ENCODE peak calls at places on chromosomes 16 and 17, in ten cellular contexts. One of them, this sample, is unnamed.
A peak's percentile ranks its signal among the peaks of the same experiment; 100 is the strongest.

GRCh38 chr17:76772842-76773521 is 35.1 kb downstream of the MFSD11 start:
- DNase-seq in PC-3: peak; percentile 85
- DNase-seq in IMR-90: peak; percentile 70
- DNase-seq in keratinocyte: peak; percentile 26
- DNase-seq in SK-N-MC: peak; percentile 50
- DNase-seq in SK-N-SH: peak; percentile 64
- DNase-seq in K562: no peak
- DNase-seq in DND-41: peak; percentile 78
- DNase-seq in colonic mucosa: no peak
- DNase-seq in mammary epithelial cell: peak; percentile 80
- DNase-seq in this sample: peak; percentile 65

GRCh38 chr16:9050102-9050830 is 41.2 kb upstream of the HAPSTR1 start:
- DNase-seq in PC-3: peak; percentile 14
- DNase-seq in IMR-90: peak; percentile 16
- DNase-seq in keratinocyte: no peak
- DNase-seq in SK-N-MC: no peak
- DNase-seq in SK-N-SH: peak; percentile 22
- DNase-seq in K562: peak; percentile 64
- DNase-seq in DND-41: peak; percentile 16
- DNase-seq in colonic mucosa: no peak
- DNase-seq in mammary epithelial cell: no peak
- DNase-seq in this sample: peak; percentile 61

GRCh38 chr16:74073471-74073870 is 223.1 kb upstream of the PSMD7 start:
- DNase-seq in PC-3: no peak
- DNase-seq in IMR-90: peak; percentile 8
- DNase-seq in keratinocyte: no peak
- DNase-seq in SK-N-MC: no peak
- DNase-seq in SK-N-SH: no peak
- DNase-seq in K562: no peak
- DNase-seq in DND-41: no peak
- DNase-seq in colonic mucosa: no peak
- DNase-seq in mammary epithelial cell: no peak
- DNase-seq in this sample: no peak

GRCh38 chr17:66952031-66952524 is 12.4 kb upstream of the CACNG4 start:
- DNase-seq in PC-3: peak; percentile 100
- DNase-seq in IMR-90: peak; percentile 97
- DNase-seq in keratinocyte: peak; percentile 97
- DNase-seq in SK-N-MC: no peak
- DNase-seq in SK-N-SH: no peak
- DNase-seq in K562: no peak
- DNase-seq in DND-41: no peak
- DNase-seq in colonic mucosa: no peak
- DNase-seq in mammary epithelial cell: peak; percentile 97
- DNase-seq in this sample: peak; percentile 16

GRCh38 chr16:71923941-71924690 is 28.8 kb downstream of the IST1 start:
- DNase-seq in PC-3: peak; percentile 48
- DNase-seq in IMR-90: no peak
- DNase-seq in keratinocyte: no peak
- DNase-seq in SK-N-MC: no peak
- DNase-seq in SK-N-SH: no peak
- DNase-seq in K562: no peak
- DNase-seq in DND-41: no peak
- DNase-seq in colonic mucosa: no peak
- DNase-seq in mammary epithelial cell: no peak
- DNase-seq in this sample: no peak

GRCh38 chr16:67111951-67112444 is 2.3 kb downstream of the PHAF1 start:
- DNase-seq in PC-3: no peak
- DNase-seq in IMR-90: no peak
- DNase-seq in keratinocyte: no peak
- DNase-seq in SK-N-MC: no peak
- DNase-seq in SK-N-SH: no peak
- DNase-seq in K562: no peak
- DNase-seq in DND-41: no peak
- DNase-seq in colonic mucosa: no peak
- DNase-seq in mammary epithelial cell: no peak
- DNase-seq in this sample: no peak

GRCh38 chr16:2924901-2925820 is 13.4 kb downstream of the FLYWCH1 start:
- DNase-seq in PC-3: peak; percentile 27
- DNase-seq in IMR-90: peak; percentile 33
- DNase-seq in keratinocyte: peak; percentile 72
- DNase-seq in SK-N-MC: no peak
- DNase-seq in SK-N-SH: peak; percentile 11
- DNase-seq in K562: no peak
- DNase-seq in DND-41: no peak
- DNase-seq in colonic mucosa: no peak
- DNase-seq in mammary epithelial cell: peak; percentile 78
- DNase-seq in this sample: peak; percentile 85

GRCh38 chr17:41784207-41784744 is 2.2 kb downstream of the JUP start:
- DNase-seq in PC-3: peak; percentile 66
- DNase-seq in IMR-90: peak; percentile 71
- DNase-seq in keratinocyte: no peak
- DNase-seq in SK-N-MC: no peak
- DNase-seq in SK-N-SH: peak; percentile 50
- DNase-seq in K562: peak; percentile 89
- DNase-seq in DND-41: no peak
- DNase-seq in colonic mucosa: peak; percentile 60
- DNase-seq in mammary epithelial cell: peak; percentile 95
- DNase-seq in this sample: peak; percentile 76

GRCh38 chr16:72013389-72013788 is 4.8 kb downstream of the DHODH start:
- DNase-seq in PC-3: no peak
- DNase-seq in IMR-90: peak; percentile 5
- DNase-seq in keratinocyte: peak; percentile 45
- DNase-seq in SK-N-MC: no peak
- DNase-seq in SK-N-SH: no peak
- DNase-seq in K562: peak; percentile 33
- DNase-seq in DND-41: no peak
- DNase-seq in colonic mucosa: no peak
- DNase-seq in mammary epithelial cell: peak; percentile 86
- DNase-seq in this sample: no peak

GRCh38 chr17:78458739-78459335 is 80.4 kb downstream of the PGS1 start:
- DNase-seq in PC-3: no peak
- DNase-seq in IMR-90: no peak
- DNase-seq in keratinocyte: no peak
- DNase-seq in SK-N-MC: no peak
- DNase-seq in SK-N-SH: no peak
- DNase-seq in K562: no peak
- DNase-seq in DND-41: no peak
- DNase-seq in colonic mucosa: no peak
- DNase-seq in mammary epithelial cell: no peak
- DNase-seq in this sample: no peak

GRCh38 chr16:13997933-13998332 is 73.2 kb upstream of the MRTFB start:
- DNase-seq in PC-3: peak; percentile 27
- DNase-seq in IMR-90: no peak
- DNase-seq in keratinocyte: no peak
- DNase-seq in SK-N-MC: no peak
- DNase-seq in SK-N-SH: no peak
- DNase-seq in K562: no peak
- DNase-seq in DND-41: no peak
- DNase-seq in colonic mucosa: peak; percentile 42
- DNase-seq in mammary epithelial cell: peak; percentile 16
- DNase-seq in this sample: no peak

GRCh38 chr16:67349172-67349571 is 22.6 kb downstream of the LRRC36 start:
- DNase-seq in PC-3: peak; percentile 61
- DNase-seq in IMR-90: peak; percentile 44
- DNase-seq in keratinocyte: peak; percentile 1
- DNase-seq in SK-N-MC: no peak
- DNase-seq in SK-N-SH: peak; percentile 33
- DNase-seq in K562: peak; percentile 38
- DNase-seq in DND-41: no peak
- DNase-seq in colonic mucosa: no peak
- DNase-seq in mammary epithelial cell: peak; percentile 20
- DNase-seq in this sample: no peak

GRCh38 chr16:61042736-61043135 is 993.5 kb downstream of the CDH8 start:
- DNase-seq in PC-3: no peak
- DNase-seq in IMR-90: no peak
- DNase-seq in keratinocyte: no peak
- DNase-seq in SK-N-MC: no peak
- DNase-seq in SK-N-SH: no peak
- DNase-seq in K562: no peak
- DNase-seq in DND-41: no peak
- DNase-seq in colonic mucosa: no peak
- DNase-seq in mammary epithelial cell: peak; percentile 1
- DNase-seq in this sample: peak; percentile 73

GRCh38 chr16:31785126-31785525 is 88.5 kb upstream of the ZNF267 start:
- DNase-seq in PC-3: no peak
- DNase-seq in IMR-90: no peak
- DNase-seq in keratinocyte: no peak
- DNase-seq in SK-N-MC: no peak
- DNase-seq in SK-N-SH: no peak
- DNase-seq in K562: no peak
- DNase-seq in DND-41: no peak
- DNase-seq in colonic mucosa: no peak
- DNase-seq in mammary epithelial cell: no peak
- DNase-seq in this sample: no peak

GRCh38 chr17:81858967-81859905 is 1.1 kb downstream of the P4HB start:
- DNase-seq in PC-3: peak; percentile 24
- DNase-seq in IMR-90: no peak
- DNase-seq in keratinocyte: no peak
- DNase-seq in SK-N-MC: no peak
- DNase-seq in SK-N-SH: no peak
- DNase-seq in K562: peak; percentile 8
- DNase-seq in DND-41: no peak
- DNase-seq in colonic mucosa: no peak
- DNase-seq in mammary epithelial cell: no peak
- DNase-seq in this sample: no peak

GRCh38 chr16:69613283-69614154 is 47.8 kb downstream of the NFAT5 start:
- DNase-seq in PC-3: peak; percentile 67
- DNase-seq in IMR-90: peak; percentile 56
- DNase-seq in keratinocyte: peak; percentile 33
- DNase-seq in SK-N-MC: no peak
- DNase-seq in SK-N-SH: no peak
- DNase-seq in K562: no peak
- DNase-seq in DND-41: no peak
- DNase-seq in colonic mucosa: peak; percentile 40
- DNase-seq in mammary epithelial cell: peak; percentile 88
- DNase-seq in this sample: no peak

GRCh38 chr17:42679001-42679491 is 2.3 kb upstream of the PLEKHH3 start:
- DNase-seq in PC-3: peak; percentile 65
- DNase-seq in IMR-90: peak; percentile 39
- DNase-seq in keratinocyte: no peak
- DNase-seq in SK-N-MC: no peak
- DNase-seq in SK-N-SH: no peak
- DNase-seq in K562: peak; percentile 46
- DNase-seq in DND-41: peak; percentile 77
- DNase-seq in colonic mucosa: peak; percentile 75
- DNase-seq in mammary epithelial cell: peak; percentile 48
- DNase-seq in this sample: peak; percentile 63

DNA sequence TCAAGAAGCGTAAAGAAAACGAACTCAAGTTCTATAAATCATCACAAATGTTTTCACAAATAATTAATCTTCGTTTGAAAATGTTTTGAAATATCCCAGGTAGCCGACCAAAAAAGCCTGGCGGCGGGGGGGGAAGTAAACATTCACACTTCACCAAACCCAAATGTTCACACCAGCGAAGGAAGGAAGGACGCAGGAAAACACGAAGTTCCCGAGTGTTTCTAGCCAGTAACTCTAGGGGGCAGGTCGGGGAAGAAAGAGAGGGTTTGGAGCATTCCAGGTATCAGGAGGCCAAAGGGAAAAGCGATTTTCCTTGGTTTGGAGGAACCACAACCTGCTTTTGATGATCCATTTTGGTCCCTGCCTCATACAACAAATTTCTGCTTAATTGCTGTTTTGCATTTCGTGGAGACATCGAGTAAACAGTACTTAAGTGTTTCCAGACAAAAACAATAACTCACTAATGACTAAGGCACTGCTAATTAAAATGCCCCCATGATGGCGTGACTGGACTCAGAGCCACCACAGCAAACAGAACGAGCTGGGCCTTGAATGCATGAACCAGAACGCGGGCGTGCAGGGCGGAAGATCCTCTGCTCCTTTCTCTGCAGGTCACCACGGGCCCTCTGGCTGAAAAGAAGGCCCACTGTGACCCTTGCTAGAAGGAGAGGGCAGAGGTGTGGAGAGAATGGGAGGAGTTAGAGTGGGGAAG is 16.6 kb downstream of the ZFHX3 start:
- DNase-seq in PC-3: no peak
- DNase-seq in IMR-90: no peak
- DNase-seq in keratinocyte: no peak
- DNase-seq in SK-N-MC: no peak
- DNase-seq in SK-N-SH: no peak
- DNase-seq in K562: no peak
- DNase-seq in DND-41: no peak
- DNase-seq in colonic mucosa: no peak
- DNase-seq in mammary epithelial cell: no peak
- DNase-seq in this sample: no peak
- H3K9ac ChIP-seq in PC-3: no peak overlapping the region
- H3K9ac ChIP-seq in IMR-90: no peak overlapping the region
- H3K9ac ChIP-seq in keratinocyte: no peak overlapping the region
- H3K9ac ChIP-seq in SK-N-MC: no peak overlapping the region
- H3K9ac ChIP-seq in SK-N-SH: no peak overlapping the region
- H3K9ac ChIP-seq in K562: no peak overlapping the region
- H3K9ac ChIP-seq in DND-41: no peak overlapping the region
- H3K9ac ChIP-seq in colonic mucosa: no peak overlapping the region
- H3K9ac ChIP-seq in mammary epithelial cell: no peak overlapping the region
- H3K9ac ChIP-seq in this sample: no peak overlapping the region

GRCh38 chr16:87582966-87583325 is 19.4 kb upstream of the JPH3 start:
- DNase-seq in PC-3: no peak
- DNase-seq in IMR-90: no peak
- DNase-seq in keratinocyte: no peak
- DNase-seq in SK-N-MC: no peak
- DNase-seq in SK-N-SH: no peak
- DNase-seq in K562: no peak
- DNase-seq in DND-41: no peak
- DNase-seq in colonic mucosa: no peak
- DNase-seq in mammary epithelial cell: no peak
- DNase-seq in this sample: no peak
- H3K9ac ChIP-seq in PC-3: no peak overlapping the region
- H3K9ac ChIP-seq in IMR-90: peak overlapping the region; percentile 65
- H3K9ac ChIP-seq in keratinocyte: no peak overlapping the region
- H3K9ac ChIP-seq in SK-N-MC: no peak overlapping the region
- H3K9ac ChIP-seq in SK-N-SH: peak overlapping the region; percentile 77
- H3K9ac ChIP-seq in K562: no peak overlapping the region
- H3K9ac ChIP-seq in DND-41: no peak overlapping the region
- H3K9ac ChIP-seq in colonic mucosa: peak overlapping the region; percentile 46
- H3K9ac ChIP-seq in mammary epithelial cell: no peak overlapping the region
- H3K9ac ChIP-seq in this sample: no peak overlapping the region

DNA sequence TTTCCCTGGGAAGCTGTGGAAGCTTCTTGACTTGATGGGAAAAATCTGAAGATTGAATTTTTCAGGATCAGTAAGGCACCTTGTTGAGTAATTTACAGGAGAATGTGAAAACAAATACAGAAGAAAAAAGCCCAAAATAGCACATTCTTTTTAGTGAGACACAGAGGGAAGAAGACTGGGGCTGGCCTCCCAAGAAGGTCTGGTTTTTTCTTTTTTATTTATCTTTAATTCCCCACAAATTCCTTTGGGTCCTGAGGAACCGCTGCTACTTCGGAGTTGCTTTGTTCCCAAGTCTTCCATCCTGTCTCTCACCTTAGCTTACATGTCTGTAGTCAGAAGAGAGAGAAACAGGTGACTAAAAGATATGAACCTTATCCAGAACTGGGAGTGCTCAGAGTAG is 166.6 kb upstream of the NOG start:
- DNase-seq in PC-3: no peak
- DNase-seq in IMR-90: no peak
- DNase-seq in keratinocyte: no peak
- DNase-seq in SK-N-MC: no peak
- DNase-seq in SK-N-SH: no peak
- DNase-seq in K562: no peak
- DNase-seq in DND-41: no peak
- DNase-seq in colonic mucosa: no peak
- DNase-seq in mammary epithelial cell: no peak
- DNase-seq in this sample: no peak
- H3K9ac ChIP-seq in PC-3: no peak overlapping the region
- H3K9ac ChIP-seq in IMR-90: no peak overlapping the region
- H3K9ac ChIP-seq in keratinocyte: no peak overlapping the region
- H3K9ac ChIP-seq in SK-N-MC: no peak overlapping the region
- H3K9ac ChIP-seq in SK-N-SH: no peak overlapping the region
- H3K9ac ChIP-seq in K562: no peak overlapping the region
- H3K9ac ChIP-seq in DND-41: no peak overlapping the region
- H3K9ac ChIP-seq in colonic mucosa: no peak overlapping the region
- H3K9ac ChIP-seq in mammary epithelial cell: no peak overlapping the region
- H3K9ac ChIP-seq in this sample: no peak overlapping the region

GRCh38 chr16:75244844-75245758 is 6.3 kb downstream of the BCAR1 start:
- DNase-seq in PC-3: peak; percentile 94
- DNase-seq in IMR-90: peak; percentile 98
- DNase-seq in keratinocyte: no peak
- DNase-seq in SK-N-MC: no peak
- DNase-seq in SK-N-SH: peak; percentile 82
- DNase-seq in K562: no peak
- DNase-seq in DND-41: no peak
- DNase-seq in colonic mucosa: peak; percentile 65
- DNase-seq in mammary epithelial cell: peak; percentile 94
- DNase-seq in this sample: peak; percentile 57
- H3K9ac ChIP-seq in PC-3: peak overlapping the region; percentile 63
- H3K9ac ChIP-seq in IMR-90: peak overlapping the region; percentile 72
- H3K9ac ChIP-seq in keratinocyte: peak overlapping the region; percentile 72
- H3K9ac ChIP-seq in SK-N-MC: no peak overlapping the region
- H3K9ac ChIP-seq in SK-N-SH: peak overlapping the region; percentile 82
- H3K9ac ChIP-seq in K562: peak overlapping the region; percentile 79
- H3K9ac ChIP-seq in DND-41: no peak overlapping the region
- H3K9ac ChIP-seq in colonic mucosa: peak overlapping the region; percentile 18
- H3K9ac ChIP-seq in mammary epithelial cell: peak overlapping the region; percentile 65
- H3K9ac ChIP-seq in this sample: no peak overlapping the region

This sample was measured in neural progenitor cell.